ENCODE peak calls at places on chromosomes 4 and X, in eight cellular contexts. Y, V, Z, P, H, Q, U and L are unnamed samples.

GRCh38 chr4:97938141-97938540 is 205.1 kb downstream of the STPG2 start:
- DNase-seq in H (no peak), Q (peak), Z (no peak), U (no peak), V (no peak), P (no peak), Y (no peak), L (no peak)

GRCh38 chr4:107248571-107248970 is 212.5 kb upstream of the DKK2 start:
- DNase-seq in U (no peak), Q (no peak), H (no peak), Y (peak), Z (no peak), V (no peak), P (no peak), L (no peak)

GRCh38 chr4:1666391-1666790 is 17.7 kb downstream of the FAM53A start:
- DNase-seq in Q (no peak), H (no peak), V (no peak), U (peak), P (no peak), Z (no peak), Y (no peak), L (no peak)

GRCh38 chr4:38233727-38234478 is 273.7 kb downstream of the PTTG2 start:
- DNase-seq in P (no peak), Q (no peak), U (no peak), Y (no peak), H (no peak), Z (no peak), V (no peak), L (no peak)

GRCh38 chr4:129345680-129346079 is 249.7 kb downstream of the C4orf33 start:
- DNase-seq in Z (no peak), Y (no peak), H (no peak), Q (no peak), P (peak), U (no peak), V (no peak), L (no peak)

GRCh38 chr4:120769227-120769626 is 153.3 kb downstream of the PRDM5 start:
- DNase-seq in V (no peak), Q (no peak), Y (peak), Z (no peak), P (no peak), U (no peak), H (no peak), L (no peak)

GRCh38 chr4:915041-915474 is 17.1 kb downstream of the GAK start:
- DNase-seq in Y (no peak), Z (no peak), H (no peak), P (no peak), U (no peak), V (no peak), Q (peak), L (no peak)

GRCh38 chr4:48902266-48902665 is 4.3 kb downstream of the OCIAD2 start:
- DNase-seq in V (no peak), Q (no peak), U (peak), Y (peak), Z (peak), P (peak), H (no peak), L (no peak)

GRCh38 chr4:100894339-100894870 is 376.6 kb upstream of the EMCN start:
- DNase-seq in V (no peak), H (no peak), Q (no peak), U (no peak), Z (no peak), P (no peak), Y (no peak), L (no peak)

GRCh38 chr4:87188063-87188462 is 32.4 kb downstream of the KLHL8 start:
- DNase-seq in Y (no peak), H (no peak), P (peak), Q (no peak), V (no peak), U (no peak), Z (no peak), L (no peak)

GRCh38 chr4:5051692-5052423 is 578 bp downstream of the STK32B start:
- DNase-seq in V (no peak), H (peak), Y (peak), Q (peak), U (peak), P (peak), Z (no peak), L (peak)

GRCh38 chr4:138832563-138832962 is 183.0 kb upstream of the NOCT start:
- DNase-seq in Q (no peak), Y (no peak), H (no peak), P (no peak), V (no peak), Z (no peak), U (no peak), L (no peak)

GRCh38 chrX:66200050-66200664 is 36.1 kb downstream of the HEPH start:
- DNase-seq in Z (no peak), P (no peak), Y (no peak), U (no peak), V (no peak), Q (no peak), H (no peak), L (no peak)

GRCh38 chrX:108199691-108200090 is 108.1 kb downstream of the ATG4A start:
- DNase-seq in Z (no peak), H (no peak), U (no peak), P (peak), Y (peak), Q (no peak), V (no peak), L (peak)

GRCh38 chr4:142913034-142913433 is 66.9 kb upstream of the INPP4B start:
- DNase-seq in Z (no peak), Y (no peak), H (no peak), V (no peak), Q (no peak), U (no peak), P (no peak), L (no peak)

GRCh38 chr4:107736924-107737448 is 17.0 kb upstream of the PAPSS1 start:
- DNase-seq in U (no peak), H (peak), P (peak), Y (no peak), V (no peak), Q (no peak), Z (no peak), L (no peak)

GRCh38 chrX:15781964-15782711 is 8.1 kb upstream of the ZRSR2 start:
- DNase-seq in P (no peak), Y (no peak), H (no peak), V (no peak), Z (no peak), U (no peak), Q (no peak), L (no peak)

GRCh38 chr4:39324897-39325613 is 41.1 kb downstream of the RFC1 start:
- DNase-seq in U (no peak), P (no peak), Q (no peak), V (no peak), H (no peak), Z (no peak), Y (no peak), L (no peak)

GRCh38 chr4:174600391-174600790 is 78.1 kb upstream of the HPGD start:
- DNase-seq in H (no peak), P (no peak), Y (no peak), U (no peak), Q (no peak), Z (no peak), V (no peak), L (no peak)

GRCh38 chr4:88535090-88535755 is 11.6 kb upstream of the PYURF start:
- DNase-seq in P (no peak), V (no peak), Q (no peak), Y (no peak), Z (no peak), U (no peak), H (no peak), L (no peak)

GRCh38 chrX:16870861-16871584 is 861 bp upstream of the RBBP7 start:
- DNase-seq in P (no peak), H (peak), Z (no peak), V (no peak), Q (peak), U (peak), Y (no peak), L (peak)

GRCh38 chrX:150680974-150681373 is 12.2 kb upstream of the MTMR1 start:
- DNase-seq in P (peak), U (no peak), V (no peak), Q (no peak), H (peak), Y (no peak), Z (no peak), L (peak)

GRCh38 chrX:54891573-54891972 is 29.1 kb upstream of the TRO start:
- DNase-seq in Y (peak), Q (no peak), U (no peak), Z (no peak), P (peak), H (peak), V (no peak), L (peak)

GRCh38 chr4:137069473-137069872 is 462.8 kb downstream of the PCDH18 start:
- DNase-seq in V (no peak), Y (no peak), Q (no peak), Z (no peak), U (no peak), H (no peak), P (peak), L (no peak)

GRCh38 chr4:169659736-169660670 is 39.6 kb downstream of the CLCN3 start:
- DNase-seq in Z (peak), P (peak), V (no peak), U (peak), Y (peak), Q (no peak), H (peak), L (peak)

GRCh38 chr4:25860586-25861421 is 2.0 kb downstream of the SEL1L3 start:
- DNase-seq in U (peak), Q (no peak), V (no peak), P (no peak), H (no peak), Y (no peak), Z (peak), L (no peak)

GRCh38 chr4:94877973-94878372 is 120.2 kb downstream of the BMPR1B start:
- DNase-seq in U (no peak), Z (no peak), Q (no peak), V (no peak), H (no peak), Y (no peak), P (no peak), L (no peak)

GRCh38 chrX:35890699-35891098 is 28.8 kb upstream of the CFAP47 start:
- DNase-seq in H (peak), P (peak), V (no peak), Z (peak), Y (no peak), U (peak), Q (no peak), L (peak)

GRCh38 chr4:8559524-8560264 is 20.5 kb upstream of the GPR78 start:
- DNase-seq in Y (no peak), U (no peak), P (no peak), V (no peak), H (no peak), Z (no peak), Q (peak), L (no peak)

GRCh38 chr4:127484101-127484500 is 148.7 kb upstream of the INTU start:
- DNase-seq in P (no peak), Q (no peak), V (no peak), Z (no peak), Y (no peak), H (no peak), U (no peak), L (no peak)

GRCh38 chr4:127482049-127482448 is 150.7 kb upstream of the INTU start:
- DNase-seq in P (no peak), V (no peak), Q (no peak), U (no peak), Z (no peak), Y (no peak), H (no peak), L (no peak)

DNA sequence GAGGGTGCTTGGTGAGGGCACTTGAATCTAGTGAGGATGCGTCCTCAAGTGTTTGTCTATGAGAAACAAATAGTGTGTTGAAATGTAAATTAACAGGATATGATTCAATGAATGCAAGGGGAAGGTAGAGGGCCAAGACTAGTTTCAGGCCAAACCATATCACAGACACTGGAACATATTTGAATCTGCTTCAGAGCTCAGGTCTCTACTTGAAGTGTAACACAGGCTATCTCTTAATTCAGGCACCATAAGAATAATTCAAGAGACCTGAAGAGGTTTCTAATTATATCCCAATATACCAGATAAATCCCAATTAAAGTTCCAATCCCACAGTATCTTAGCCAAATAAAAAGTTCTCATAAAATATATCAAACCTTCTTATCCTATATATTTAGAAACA is 146.5 kb upstream of the INTU start:
- DNase-seq in P (no peak), H (no peak), V (no peak), Y (no peak), Q (no peak), U (no peak), Z (no peak), L (no peak)
- H3K27ac ChIP-seq in P (no peak), H (no peak), V (no peak), Y (no peak), Q (no peak), U (no peak), Z (no peak), L (no peak)

DNA sequence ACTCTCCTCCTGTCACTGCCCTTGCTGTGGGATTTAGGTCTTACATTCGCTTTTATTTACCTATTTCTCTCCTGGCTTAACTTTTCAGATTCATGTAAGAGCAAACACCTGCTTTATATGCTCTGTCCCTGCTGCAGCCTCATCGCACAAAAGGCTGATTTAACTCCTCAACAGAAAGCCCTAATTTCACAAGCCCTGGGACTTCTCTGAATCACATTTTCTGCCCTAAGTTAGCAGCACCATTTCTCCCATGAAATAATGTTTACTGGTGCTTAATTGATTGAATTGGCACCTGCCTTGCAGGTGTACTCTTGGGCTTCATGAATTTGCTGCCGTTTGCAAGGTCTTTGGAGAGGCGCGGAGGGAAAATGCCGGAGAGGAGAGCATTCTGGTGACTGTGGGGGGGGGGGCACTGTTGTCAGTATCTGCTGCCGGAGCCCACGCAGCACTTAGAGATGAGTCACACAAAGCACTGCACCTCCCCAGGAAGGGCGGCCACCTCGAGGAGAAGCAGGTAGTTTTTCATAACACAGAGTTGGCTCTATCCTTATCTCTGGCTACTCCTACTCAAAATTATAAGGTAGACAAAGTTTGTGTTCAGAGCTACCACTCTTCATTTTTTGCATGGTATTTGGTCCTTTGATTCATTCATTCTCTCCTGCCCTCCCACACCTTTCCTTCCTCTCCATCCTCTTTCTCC is 76.4 kb upstream of the SCOC start:
- DNase-seq in Q (no peak), H (no peak), P (no peak), Z (no peak), V (no peak), U (no peak), Y (no peak), L (peak)
- H3K4me3 ChIP-seq in Q (no peak), H (no peak), P (no peak), Z (no peak), V (no peak), U (no peak), Y (no peak), L (no peak)

DNA sequence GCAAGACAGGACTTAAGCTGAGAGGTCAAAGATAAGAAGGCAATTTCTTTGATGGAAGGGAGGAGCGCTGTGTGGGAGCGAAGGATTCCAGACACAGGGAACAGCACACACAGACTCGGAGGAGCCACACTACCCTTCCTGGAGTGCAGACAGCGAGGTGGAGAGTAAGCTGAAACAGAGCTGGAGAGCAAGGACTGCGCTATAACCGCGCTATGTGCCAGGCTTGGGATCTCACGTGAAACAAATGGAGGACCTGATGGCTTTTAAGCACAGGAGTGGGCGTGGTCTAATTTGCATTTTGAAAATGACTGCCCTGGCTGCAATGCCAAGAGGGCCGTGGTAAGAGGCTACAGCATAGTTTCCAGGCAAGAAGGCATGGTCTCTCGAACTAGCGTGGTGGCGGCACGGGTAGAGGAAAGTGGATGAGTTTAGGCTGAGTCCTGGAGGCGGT is 113.9 kb upstream of the SORBS2 start:
- DNase-seq in U (no peak), P (no peak), Z (no peak), V (no peak), Q (no peak), Y (no peak), H (no peak), L (peak)
- H3K27ac ChIP-seq in U (no peak), P (no peak), Z (peak), V (no peak), Q (no peak), Y (no peak), H (no peak), L (no peak)

DNA sequence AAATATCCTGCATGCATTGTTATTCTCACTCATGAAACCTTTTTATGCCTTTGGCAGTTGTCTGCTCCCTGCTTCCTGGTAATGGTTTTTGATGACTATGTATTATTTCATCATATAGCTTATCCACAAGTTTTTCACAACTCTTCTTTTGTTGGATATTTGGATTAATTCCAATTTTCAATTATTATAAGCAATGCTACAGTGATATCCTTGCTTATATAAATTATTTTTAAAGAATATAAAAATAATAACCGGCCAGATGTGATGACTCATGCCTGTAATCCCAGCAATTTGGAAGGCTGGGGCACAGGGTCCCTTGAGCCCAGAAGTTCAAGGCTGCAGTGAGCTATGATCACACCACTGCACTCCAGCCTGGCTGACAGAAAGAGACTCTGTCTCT is 47.0 kb downstream of the ASIC5 start:
- DNase-seq in U (no peak), V (no peak), Q (no peak), Y (no peak), H (no peak), Z (no peak), P (no peak), L (peak)
- H3K4me3 ChIP-seq in U (no peak), V (no peak), Q (no peak), Y (no peak), H (no peak), Z (no peak), P (no peak), L (no peak)